ENCODE peak calls at places on chromosomes 3 and 15, in nine cellular contexts. One of them, this sample, is unnamed.

GRCh38 chr15:78930577-78931388 is 14.1 kb downstream of the CTSH start:
- DNase-seq in heart left ventricle: no peak
- DNase-seq in NCI-H1092: peak; percentile 41
- DNase-seq in colonic mucosa: no peak
- DNase-seq in ACHN: peak; percentile 70
- DNase-seq in adrenal gland: peak; percentile 91
- DNase-seq in aorta: peak; percentile 62
- DNase-seq in Right ventricle myocardium superior: no peak
- DNase-seq in AG08396: peak; percentile 89
- DNase-seq in this sample: no peak

GRCh38 chr3:114318295-114318694 is 24.5 kb downstream of the TIGIT start:
- DNase-seq in heart left ventricle: no peak
- DNase-seq in NCI-H1092: no peak
- DNase-seq in colonic mucosa: no peak
- DNase-seq in ACHN: no peak
- DNase-seq in adrenal gland: no peak
- DNase-seq in aorta: no peak
- DNase-seq in Right ventricle myocardium superior: no peak
- DNase-seq in AG08396: no peak
- DNase-seq in this sample: no peak

GRCh38 chr3:71348001-71348632 is 235.4 kb downstream of the FOXP1 start:
- DNase-seq in heart left ventricle: no peak
- DNase-seq in NCI-H1092: no peak
- DNase-seq in colonic mucosa: no peak
- DNase-seq in ACHN: no peak
- DNase-seq in adrenal gland: no peak
- DNase-seq in aorta: no peak
- DNase-seq in Right ventricle myocardium superior: no peak
- DNase-seq in AG08396: no peak
- DNase-seq in this sample: no peak

GRCh38 chr3:57755368-57756021 is 614 bp upstream of the SLMAP start:
- DNase-seq in heart left ventricle: peak; percentile 46
- DNase-seq in NCI-H1092: peak; percentile 57
- DNase-seq in colonic mucosa: peak; percentile 69
- DNase-seq in ACHN: peak; percentile 82
- DNase-seq in adrenal gland: peak; percentile 69
- DNase-seq in aorta: no peak
- DNase-seq in Right ventricle myocardium superior: peak; percentile 55
- DNase-seq in AG08396: peak; percentile 67
- DNase-seq in this sample: no peak

GRCh38 chr15:74954515-74954914 is 2.1 kb downstream of the RPP25 start:
- DNase-seq in heart left ventricle: peak; percentile 59
- DNase-seq in NCI-H1092: no peak
- DNase-seq in colonic mucosa: no peak
- DNase-seq in ACHN: no peak
- DNase-seq in adrenal gland: peak; percentile 88
- DNase-seq in aorta: no peak
- DNase-seq in Right ventricle myocardium superior: peak; percentile 50
- DNase-seq in AG08396: peak; percentile 48
- DNase-seq in this sample: no peak

GRCh38 chr15:91970142-91970541 is 116.6 kb downstream of the SLCO3A1 start:
- DNase-seq in heart left ventricle: peak; percentile 83
- DNase-seq in NCI-H1092: no peak
- DNase-seq in colonic mucosa: peak; percentile 48
- DNase-seq in ACHN: no peak
- DNase-seq in adrenal gland: peak; percentile 10
- DNase-seq in aorta: peak; percentile 85
- DNase-seq in Right ventricle myocardium superior: peak; percentile 91
- DNase-seq in AG08396: peak; percentile 63
- DNase-seq in this sample: peak; percentile 50

GRCh38 chr3:188154758-188155574 is 1.0 kb downstream of the LPP start:
- DNase-seq in heart left ventricle: no peak
- DNase-seq in NCI-H1092: no peak
- DNase-seq in colonic mucosa: no peak
- DNase-seq in ACHN: no peak
- DNase-seq in adrenal gland: peak; percentile 29
- DNase-seq in aorta: no peak
- DNase-seq in Right ventricle myocardium superior: no peak
- DNase-seq in AG08396: peak; percentile 29
- DNase-seq in this sample: no peak

GRCh38 chr3:143479727-143480126 is 360.2 kb downstream of the CHST2 start:
- DNase-seq in heart left ventricle: no peak
- DNase-seq in NCI-H1092: no peak
- DNase-seq in colonic mucosa: no peak
- DNase-seq in ACHN: no peak
- DNase-seq in adrenal gland: no peak
- DNase-seq in aorta: no peak
- DNase-seq in Right ventricle myocardium superior: no peak
- DNase-seq in AG08396: no peak
- DNase-seq in this sample: no peak

GRCh38 chr3:8734137-8734878 is 706 bp downstream of the CAV3 start:
- DNase-seq in heart left ventricle: peak; percentile 64
- DNase-seq in NCI-H1092: no peak
- DNase-seq in colonic mucosa: no peak
- DNase-seq in ACHN: no peak
- DNase-seq in adrenal gland: no peak
- DNase-seq in aorta: no peak
- DNase-seq in Right ventricle myocardium superior: no peak
- DNase-seq in AG08396: no peak
- DNase-seq in this sample: no peak

GRCh38 chr3:11530153-11530721 is 113.5 kb downstream of the VGLL4 start:
- DNase-seq in heart left ventricle: peak; percentile 77
- DNase-seq in NCI-H1092: no peak
- DNase-seq in colonic mucosa: no peak
- DNase-seq in ACHN: no peak
- DNase-seq in adrenal gland: no peak
- DNase-seq in aorta: peak; percentile 83
- DNase-seq in Right ventricle myocardium superior: peak; percentile 72
- DNase-seq in AG08396: peak; percentile 86
- DNase-seq in this sample: no peak

GRCh38 chr3:72347819-72348319 is 500.4 kb downstream of the SHQ1 start:
- DNase-seq in heart left ventricle: peak; percentile 83
- DNase-seq in NCI-H1092: no peak
- DNase-seq in colonic mucosa: peak; percentile 54
- DNase-seq in ACHN: no peak
- DNase-seq in adrenal gland: peak; percentile 80
- DNase-seq in aorta: peak; percentile 92
- DNase-seq in Right ventricle myocardium superior: peak; percentile 79
- DNase-seq in AG08396: peak; percentile 47
- DNase-seq in this sample: peak; percentile 23

GRCh38 chr3:74883690-74884089 is 269.2 kb upstream of the CNTN3 start:
- DNase-seq in heart left ventricle: no peak
- DNase-seq in NCI-H1092: no peak
- DNase-seq in colonic mucosa: no peak
- DNase-seq in ACHN: peak; percentile 8
- DNase-seq in adrenal gland: no peak
- DNase-seq in aorta: no peak
- DNase-seq in Right ventricle myocardium superior: no peak
- DNase-seq in AG08396: peak; percentile 5
- DNase-seq in this sample: no peak

GRCh38 chr15:49895337-49896223 is 223.5 kb downstream of the ATP8B4 start:
- DNase-seq in heart left ventricle: no peak
- DNase-seq in NCI-H1092: no peak
- DNase-seq in colonic mucosa: no peak
- DNase-seq in ACHN: no peak
- DNase-seq in adrenal gland: no peak
- DNase-seq in aorta: no peak
- DNase-seq in Right ventricle myocardium superior: no peak
- DNase-seq in AG08396: no peak
- DNase-seq in this sample: no peak

GRCh38 chr3:159796744-159797143 is 191.9 kb upstream of the IL12A start:
- DNase-seq in heart left ventricle: no peak
- DNase-seq in NCI-H1092: no peak
- DNase-seq in colonic mucosa: no peak
- DNase-seq in ACHN: peak; percentile 31
- DNase-seq in adrenal gland: no peak
- DNase-seq in aorta: no peak
- DNase-seq in Right ventricle myocardium superior: no peak
- DNase-seq in AG08396: peak; percentile 32
- DNase-seq in this sample: no peak

GRCh38 chr3:197613187-197613586 is 57.4 kb upstream of the BDH1 start:
- DNase-seq in heart left ventricle: no peak
- DNase-seq in NCI-H1092: no peak
- DNase-seq in colonic mucosa: no peak
- DNase-seq in ACHN: no peak
- DNase-seq in adrenal gland: no peak
- DNase-seq in aorta: no peak
- DNase-seq in Right ventricle myocardium superior: no peak
- DNase-seq in AG08396: no peak
- DNase-seq in this sample: no peak

This sample was measured in NCI-H446 treated with DMSO at 0.1 percent for 48 hours.